ENCODE peak calls at places on chromosomes 7 and 10, in eight cellular contexts. H is GM10248, O is HFF-Myc, N is PC-3, W is sigmoid colon, R is mammary epithelial cell, U is endothelial cell, J is neural crest cell. G is an unnamed sample.

GRCh38 chr10:22317771-22318565 is 1.8 kb downstream of the COMMD3 start:
- DNase-seq in N (peak), H (no peak), O (no peak), R (no peak), J (no peak), U (no peak), W (no peak), G (no peak)

GRCh38 chr7:375901-376305 is 85.9 kb downstream of the FOXL3 start:
- DNase-seq in O (no peak), W (no peak), J (no peak), R (no peak), N (no peak), H (no peak), U (no peak), G (no peak)

GRCh38 chr10:113228570-113228969 is 278.5 kb downstream of the TCF7L2 start:
- DNase-seq in O (no peak), U (no peak), R (no peak), H (no peak), J (no peak), W (no peak), N (no peak), G (no peak)

GRCh38 chr10:51707821-51708424 is 8.5 kb upstream of the CSTF2T start:
- DNase-seq in O (no peak), U (no peak), W (no peak), H (no peak), J (no peak), N (no peak), R (no peak), G (no peak)

GRCh38 chr7:88985309-88985708 is 189.8 kb upstream of the TEX47 start:
- DNase-seq in J (no peak), N (no peak), W (no peak), U (no peak), O (no peak), H (no peak), R (no peak), G (no peak)

GRCh38 chr7:23980081-23980480 is 270.1 kb downstream of the STK31 start:
- DNase-seq in J (no peak), H (no peak), W (no peak), O (no peak), N (no peak), U (no peak), R (no peak), G (no peak)

GRCh38 chr10:63093227-63093626 is 39.9 kb upstream of the NRBF2 start:
- DNase-seq in N (peak), J (no peak), O (no peak), H (no peak), W (no peak), R (peak), U (no peak), G (no peak)

GRCh38 chr10:44994752-44995530 is 5.8 kb upstream of the ZNF22 start:
- DNase-seq in J (no peak), U (no peak), W (peak), R (no peak), H (no peak), N (no peak), O (no peak), G (no peak)

GRCh38 chr10:5584895-5585516 is 60.2 kb downstream of the CALML3 start:
- DNase-seq in R (peak), J (no peak), U (no peak), H (peak), N (peak), O (no peak), W (peak), G (no peak)

GRCh38 chr10:3654496-3654895 is 130.5 kb downstream of the KLF6 start:
- DNase-seq in H (no peak), U (no peak), R (no peak), J (no peak), W (no peak), N (peak), O (no peak), G (no peak)

GRCh38 chr7:137443616-137444015 is 100.1 kb upstream of the PTN start:
- DNase-seq in R (peak), J (no peak), O (no peak), H (no peak), U (no peak), N (peak), W (no peak), G (no peak)

GRCh38 chr7:118153551-118154177 is 30.3 kb upstream of the LSM8 start:
- DNase-seq in O (no peak), R (peak), N (peak), U (peak), J (no peak), H (peak), W (no peak), G (peak)

GRCh38 chr7:98286701-98287485 is 5.4 kb downstream of the BRI3 start:
- DNase-seq in J (no peak), H (no peak), W (no peak), N (no peak), O (no peak), U (no peak), R (no peak), G (no peak)

GRCh38 chr7:131753620-131754222 is 197.3 kb upstream of the PODXL start:
- DNase-seq in W (no peak), O (no peak), H (no peak), U (peak), J (no peak), N (peak), R (no peak), G (no peak)

GRCh38 chr7:122802211-122802833 is 83.9 kb downstream of the CADPS2 start:
- DNase-seq in J (no peak), U (peak), W (peak), R (no peak), H (no peak), O (no peak), N (no peak), G (no peak)

GRCh38 chr7:112873831-112874553 is 83.8 kb upstream of the TMEM168 start:
- DNase-seq in J (no peak), U (no peak), H (no peak), W (no peak), N (no peak), O (no peak), R (no peak), G (no peak)

GRCh38 chr7:151379193-151379520 is 30.7 kb downstream of the WDR86 start:
- DNase-seq in J (no peak), O (no peak), U (no peak), N (no peak), H (no peak), W (no peak), R (no peak), G (no peak)

GRCh38 chr10:44803820-44804219 is 107.3 kb upstream of the TMEM72 start:
- DNase-seq in W (no peak), R (no peak), U (no peak), H (no peak), O (no peak), J (no peak), N (no peak), G (no peak)

GRCh38 chr7:2851499-2851898 is 7.4 kb upstream of the GNA12 start:
- DNase-seq in J (no peak), N (no peak), H (peak), R (no peak), U (no peak), W (no peak), O (no peak), G (peak)

GRCh38 chr7:36614954-36615353 is 109.3 kb downstream of the AOAH start:
- DNase-seq in O (no peak), W (no peak), U (no peak), J (no peak), H (no peak), R (no peak), N (no peak), G (no peak)

GRCh38 chr7:27605689-27606269 is 56.9 kb downstream of the HIBADH start:
- DNase-seq in N (peak), O (peak), H (no peak), R (peak), J (no peak), W (no peak), U (peak), G (peak)

GRCh38 chr7:90891529-90891928 is 295.4 kb downstream of the CDK14 start:
- DNase-seq in R (no peak), O (no peak), N (no peak), H (no peak), W (no peak), U (no peak), J (no peak), G (no peak)

GRCh38 chr10:373015-373414 is 237.8 kb downstream of the ZMYND11 start:
- DNase-seq in H (no peak), U (no peak), R (no peak), O (no peak), J (no peak), N (no peak), W (no peak), G (no peak)

GRCh38 chr7:24201221-24201620 is 82.8 kb upstream of the NPY start:
- DNase-seq in U (no peak), R (no peak), J (no peak), N (no peak), O (no peak), W (no peak), H (no peak), G (no peak)

GRCh38 chr10:125231813-125232475 is 71.6 kb upstream of the CTBP2 start:
- DNase-seq in W (no peak), R (no peak), U (no peak), H (no peak), J (no peak), O (no peak), N (no peak), G (no peak)

GRCh38 chr10:132023092-132023811 is 41.5 kb upstream of the BNIP3 start:
- DNase-seq in W (peak), R (peak), O (peak), N (peak), J (peak), H (peak), U (peak), G (peak)

GRCh38 chr10:78977761-78978305 is 90.9 kb upstream of the ZMIZ1 start:
- DNase-seq in N (peak), J (no peak), H (no peak), R (peak), U (no peak), O (no peak), W (peak), G (peak)

GRCh38 chr7:101243786-101244384 is 996 bp downstream of the FIS1 start:
- DNase-seq in U (no peak), J (no peak), W (no peak), R (no peak), O (no peak), H (peak), N (no peak), G (peak)

GRCh38 chr10:133445751-133446708 is 7.7 kb upstream of the SCART1 start:
- DNase-seq in N (no peak), R (no peak), W (no peak), U (no peak), J (no peak), H (no peak), O (no peak), G (no peak)

GRCh38 chr7:127396184-127396583 is 3.7 kb upstream of the ZNF800 start:
- DNase-seq in J (no peak), N (no peak), O (no peak), H (no peak), U (no peak), W (no peak), R (no peak), G (peak)
- TF ChIP-seq CTCF in J (peak), N (no peak), O (no peak), H (no peak), U (no peak), W (no peak), R (no peak), G (no peak)

DNA sequence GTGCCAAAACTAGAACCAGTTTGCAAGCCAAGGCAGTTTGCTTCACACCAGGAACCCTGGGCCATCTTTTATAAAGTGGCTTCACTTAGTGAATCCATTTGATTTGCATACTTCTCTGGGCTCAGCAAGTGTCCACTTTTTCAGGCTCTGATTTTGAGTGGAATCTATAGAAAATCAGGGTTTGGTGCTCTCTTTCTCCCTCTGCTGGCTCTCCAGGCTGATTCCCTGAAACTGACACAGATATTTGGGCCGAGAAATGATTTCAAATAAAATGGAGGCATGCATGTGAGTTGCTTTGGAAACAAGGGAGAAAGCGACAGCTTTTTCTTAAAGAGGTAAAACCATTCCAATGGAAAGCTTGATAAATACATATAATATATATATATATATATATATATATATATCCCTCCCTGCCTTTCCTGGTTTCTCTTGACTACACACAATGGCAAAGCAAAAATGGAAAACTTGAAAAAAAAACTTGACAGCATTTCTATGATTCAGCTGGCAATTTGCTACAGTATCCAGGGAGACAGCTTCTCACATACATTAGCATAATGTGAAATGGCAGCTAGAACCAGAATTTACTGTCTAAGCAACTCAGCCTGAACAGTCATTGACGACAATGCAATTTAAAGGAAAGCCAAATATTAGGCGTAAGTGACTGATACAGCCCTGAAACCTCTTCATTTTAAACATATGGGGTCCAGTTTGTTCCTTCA is 188.4 kb downstream of the TMEM178B start:
- DNase-seq in O (no peak), U (peak), J (peak), N (no peak), W (no peak), H (no peak), R (no peak), G (no peak)
- TF ChIP-seq CTCF in O (no peak), U (peak), J (peak), N (peak), W (no peak), H (no peak), R (peak), G (no peak)

DNA sequence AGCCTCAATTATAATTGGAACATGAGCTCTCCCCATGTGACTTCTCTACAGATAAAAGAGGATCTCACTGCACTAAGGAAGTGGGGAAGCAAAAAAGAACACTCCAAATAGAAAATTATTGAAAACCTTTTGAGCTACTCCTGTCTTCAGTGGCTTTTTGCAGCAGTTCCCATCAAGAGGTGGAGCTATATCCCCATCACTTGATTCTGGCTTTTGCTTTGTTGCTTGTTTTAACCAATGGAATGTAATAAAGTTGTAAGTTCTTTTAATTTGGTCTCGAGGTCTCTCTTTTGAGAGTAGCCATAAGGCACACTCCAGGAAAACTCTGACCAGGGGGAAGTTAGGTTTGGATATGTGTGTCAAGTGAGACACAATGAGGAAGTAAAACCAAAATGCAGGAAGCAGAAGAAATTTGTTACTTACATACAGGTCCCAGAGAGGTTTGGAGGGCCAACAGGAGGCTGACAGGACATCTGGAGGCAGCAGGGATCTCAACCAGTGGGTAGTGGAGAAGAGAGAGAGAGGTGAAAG is 569.4 kb downstream of the HTR7 start:
- DNase-seq in O (no peak), H (no peak), N (peak), U (no peak), W (no peak), R (peak), J (no peak), G (no peak)
- TF ChIP-seq CTCF in O (peak), H (no peak), N (peak), U (no peak), W (no peak), R (peak), J (no peak), G (no peak)

GRCh38 chr7:84113286-84113685 is 81.3 kb downstream of the SEMA3A start:
- DNase-seq in R (no peak), J (no peak), W (no peak), U (no peak), N (no peak), O (no peak), H (no peak), G (no peak)

GRCh38 chr7:84112771-84113170 is 81.8 kb downstream of the SEMA3A start:
- DNase-seq in N (no peak), O (no peak), U (no peak), J (no peak), H (no peak), W (no peak), R (no peak), G (no peak)

GRCh38 chr7:84113906-84114875 is 80.4 kb downstream of the SEMA3A start:
- DNase-seq in J (no peak), O (no peak), N (no peak), H (no peak), R (no peak), U (no peak), W (no peak), G (no peak)

GRCh38 chr7:84111842-84112241 is 82.7 kb downstream of the SEMA3A start:
- DNase-seq in H (no peak), J (no peak), N (no peak), R (no peak), W (no peak), O (no peak), U (no peak), G (no peak)

GRCh38 chr7:84117304-84117703 is 77.3 kb downstream of the SEMA3A start:
- DNase-seq in R (no peak), N (no peak), U (no peak), H (no peak), J (no peak), O (no peak), W (peak), G (no peak)
- TF ChIP-seq CTCF in R (no peak), N (no peak), U (no peak), H (no peak), J (no peak), O (no peak), W (no peak), G (no peak)

GRCh38 chr10:111344804-111345203 is 268.0 kb downstream of the ADRA2A start:
- DNase-seq in J (no peak), W (no peak), O (no peak), H (no peak), R (no peak), U (no peak), N (no peak), G (no peak)
- TF ChIP-seq CTCF in J (peak), W (no peak), O (no peak), H (peak), R (peak), U (peak), N (no peak), G (no peak)

G was measured in activated CD8-positive, alpha-beta T cell treated with anti-CD3 and anti-CD28 coated beads for 36 hours.